ENCODE peak calls at places on chromosomes 1 and 21, in four cellular contexts. H, U, D and V are unnamed samples.

GRCh38 chr1:214404154-214404553 is 123.2 kb downstream of the SMYD2 start:
- DNase-seq in H (no peak), U (peak; percentile 75), D (no peak), V (no peak)

GRCh38 chr1:155540000-155540874 is 22.4 kb downstream of the ASH1L start:
- DNase-seq in H (no peak), U (no peak), D (no peak), V (no peak)

GRCh38 chr1:15936025-15936424 is 39.9 kb downstream of the ZBTB17 start:
- DNase-seq in H (no peak), U (no peak), D (peak; percentile 22), V (no peak)

GRCh38 chr21:41779659-41780058 is 12.8 kb upstream of the RIPK4 start:
- DNase-seq in H (no peak), U (no peak), D (peak; percentile 25), V (no peak)

GRCh38 chr1:154840557-154841176 is 29.4 kb downstream of the KCNN3 start:
- DNase-seq in H (no peak), U (peak; percentile 27), D (no peak), V (no peak)

GRCh38 chr1:226671268-226671667 is 67.8 kb downstream of the ITPKB start:
- DNase-seq in H (no peak), U (no peak), D (no peak), V (no peak)

GRCh38 chr1:170730443-170730842 is 66.5 kb downstream of the PRRX1 start:
- DNase-seq in H (no peak), U (no peak), D (no peak), V (no peak)

GRCh38 chr1:213466578-213466977 is 415.5 kb downstream of the RPS6KC1 start:
- DNase-seq in H (no peak), U (no peak), D (no peak), V (no peak)

GRCh38 chr1:21174638-21175323 is 1.9 kb downstream of the EIF4G3 start:
- DNase-seq in H (no peak), U (peak; percentile 79), D (no peak), V (no peak)

GRCh38 chr1:54971317-54971791 is 9.1 kb upstream of the TMEM61 start:
- DNase-seq in H (no peak), U (no peak), D (no peak), V (peak; percentile 49)

GRCh38 chr21:41171210-41171609 is 3.2 kb downstream of the BACE2 start:
- DNase-seq in H (peak; percentile 63), U (peak; percentile 24), D (peak; percentile 87), V (no peak)

GRCh38 chr1:195663549-195664280 is 944.5 kb downstream of the KCNT2 start:
- DNase-seq in H (no peak), U (peak; percentile 37), D (no peak), V (no peak)

GRCh38 chr1:195326325-195326724 is 1281.9 kb downstream of the KCNT2 start:
- DNase-seq in H (no peak), U (no peak), D (no peak), V (no peak)

GRCh38 chr1:175887521-175887920 is 144.1 kb upstream of the TNR start:
- DNase-seq in H (no peak), U (no peak), D (no peak), V (no peak)

GRCh38 chr1:8985915-8986813 is 40.1 kb downstream of the SLC2A7 start:
- DNase-seq in H (peak; percentile 75), U (peak; percentile 96), D (peak; percentile 88), V (no peak)

GRCh38 chr1:22665752-22666151 is 12.7 kb downstream of the C1QB start:
- DNase-seq in H (no peak), U (peak; percentile 42), D (no peak), V (no peak)

GRCh38 chr21:46340998-46341397 is 17.0 kb downstream of the PCNT start:
- DNase-seq in H (no peak), U (no peak), D (no peak), V (no peak)

GRCh38 chr1:8540266-8540926 is 222.5 kb downstream of the SLC45A1 start:
- DNase-seq in H (no peak), U (peak; percentile 65), D (no peak), V (no peak)

GRCh38 chr1:45442272-45442671 is 48.7 kb downstream of the TESK2 start:
- DNase-seq in H (no peak), U (peak; percentile 57), D (no peak), V (no peak)

GRCh38 chr1:160491017-160491416 is 32.0 kb downstream of the SLAMF6 start:
- DNase-seq in H (no peak), U (no peak), D (no peak), V (no peak)

GRCh38 chr1:160489513-160490261 is 33.4 kb downstream of the SLAMF6 start:
- DNase-seq in H (no peak), U (no peak), D (no peak), V (no peak)

GRCh38 chr1:160492617-160493016 is 30.4 kb downstream of the SLAMF6 start:
- DNase-seq in H (no peak), U (no peak), D (no peak), V (no peak)

GRCh38 chr1:160496334-160496733 is 26.7 kb downstream of the SLAMF6 start:
- DNase-seq in H (no peak), U (no peak), D (no peak), V (no peak)

GRCh38 chr1:160494620-160495019 is 28.4 kb downstream of the SLAMF6 start:
- DNase-seq in H (no peak), U (peak; percentile 3), D (peak; percentile 28), V (no peak)
- TF ChIP-seq CTCF in H (no peak), U (no peak), D (no peak), V (no peak)

GRCh38 chr1:183569801-183570200 is 20.5 kb downstream of the NCF2 start:
- DNase-seq in H (no peak), U (no peak), D (no peak), V (no peak)

GRCh38 chr1:183570451-183570850 is 19.8 kb downstream of the NCF2 start:
- DNase-seq in H (no peak), U (no peak), D (no peak), V (no peak)

GRCh38 chr1:183569141-183569540 is 21.1 kb downstream of the NCF2 start:
- DNase-seq in H (no peak), U (no peak), D (no peak), V (no peak)

GRCh38 chr1:183567584-183567983 is 22.7 kb downstream of the NCF2 start:
- DNase-seq in H (peak; percentile 71), U (peak; percentile 23), D (peak; percentile 59), V (peak; percentile 41)

GRCh38 chr1:183568176-183569041 is 21.9 kb downstream of the NCF2 start:
- DNase-seq in H (no peak), U (peak; percentile 25), D (no peak), V (no peak)
- TF ChIP-seq CTCF in H (no peak), U (no peak), D (no peak), V (no peak)

DNA sequence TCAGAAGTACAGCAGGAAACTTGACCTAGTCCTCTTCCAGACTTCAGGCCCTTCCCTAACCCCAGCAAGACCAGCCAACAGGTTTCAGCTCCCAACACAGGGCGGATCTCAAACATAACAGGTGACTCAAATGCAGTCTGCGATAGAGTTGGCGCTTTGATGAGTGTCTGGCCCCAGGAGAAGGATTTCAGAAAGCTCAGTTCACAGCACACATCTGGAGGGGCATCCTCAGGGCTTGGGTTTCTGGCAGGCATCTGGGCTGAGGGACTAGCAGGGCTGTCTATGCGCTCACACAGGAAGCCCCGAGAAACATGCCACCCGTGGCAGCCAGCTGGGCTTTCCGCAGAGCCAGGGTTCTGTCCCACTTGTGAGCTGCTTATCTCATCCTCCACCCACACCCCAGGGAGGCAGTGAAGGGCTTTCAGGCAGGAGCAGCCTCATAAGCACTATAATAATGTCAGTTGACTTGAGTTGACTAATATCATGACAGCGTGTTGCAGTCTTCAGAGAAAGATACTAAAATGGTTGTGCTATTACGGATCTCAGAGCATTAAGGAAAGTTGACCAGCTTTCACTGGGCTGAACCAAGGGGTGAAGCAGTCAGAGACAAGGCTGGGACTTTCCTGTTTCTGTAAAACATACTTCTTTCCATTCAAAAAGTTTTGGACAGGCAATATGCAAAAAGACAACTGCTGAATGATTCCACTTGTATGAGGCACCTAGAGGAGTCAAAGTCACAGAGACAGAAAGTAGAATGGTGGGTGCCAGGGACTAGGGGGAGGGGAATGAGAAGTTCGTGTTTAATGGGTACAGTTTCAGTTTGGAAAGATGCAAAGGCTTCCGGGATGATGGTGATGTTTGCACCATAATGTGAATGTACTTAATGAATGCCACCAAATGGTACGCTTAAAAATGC is 233.0 kb upstream of the IRF2BP2 start:
- DNase-seq in H (no peak), U (peak; percentile 42), D (no peak), V (peak; percentile 72)
- TF ChIP-seq CTCF in H (no peak), U (no peak), D (no peak), V (no peak)

DNA sequence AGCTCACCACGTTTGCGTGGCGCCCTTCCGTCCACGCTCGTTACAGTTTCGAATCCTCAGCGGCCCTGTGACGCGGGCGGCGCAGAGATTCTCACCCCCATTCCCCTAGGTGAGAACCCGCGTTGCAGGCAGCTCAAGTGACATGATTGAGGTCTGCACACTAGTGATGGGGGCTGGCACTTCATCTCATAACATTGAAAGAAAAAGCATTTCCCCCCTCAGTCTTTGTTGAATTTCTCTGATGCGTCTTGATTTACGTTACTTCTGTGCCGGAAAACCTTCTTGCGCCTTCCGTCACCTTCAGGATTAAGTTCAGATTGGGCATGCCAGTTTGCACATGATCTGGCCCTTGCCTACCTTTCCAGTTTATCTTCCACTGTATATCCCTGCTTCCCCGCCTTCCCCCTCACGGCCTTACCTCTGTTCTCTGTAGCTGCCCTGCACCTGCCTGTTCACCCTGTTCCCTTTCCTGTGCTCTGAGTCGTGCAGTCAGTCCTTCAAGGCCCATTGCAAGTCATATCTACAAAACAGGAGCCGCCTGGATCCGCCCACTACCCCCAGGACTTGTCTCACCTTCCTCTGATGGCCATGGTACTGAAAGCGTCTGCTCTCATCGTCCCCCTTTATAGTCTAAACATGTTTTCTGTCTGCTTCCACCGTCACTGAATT is 1.1 kb downstream of the CTPS1 start:
- DNase-seq in H (no peak), U (no peak), D (peak; percentile 30), V (peak; percentile 55)
- TF ChIP-seq CTCF in H (no peak), U (no peak), D (no peak), V (no peak)

GRCh38 chr1:81498370-81499184 is 302.2 kb upstream of the ADGRL2 start:
- DNase-seq in H (no peak), U (no peak), D (no peak), V (no peak)
- TF ChIP-seq CTCF in H (no peak), U (no peak), D (no peak), V (no peak)

DNA sequence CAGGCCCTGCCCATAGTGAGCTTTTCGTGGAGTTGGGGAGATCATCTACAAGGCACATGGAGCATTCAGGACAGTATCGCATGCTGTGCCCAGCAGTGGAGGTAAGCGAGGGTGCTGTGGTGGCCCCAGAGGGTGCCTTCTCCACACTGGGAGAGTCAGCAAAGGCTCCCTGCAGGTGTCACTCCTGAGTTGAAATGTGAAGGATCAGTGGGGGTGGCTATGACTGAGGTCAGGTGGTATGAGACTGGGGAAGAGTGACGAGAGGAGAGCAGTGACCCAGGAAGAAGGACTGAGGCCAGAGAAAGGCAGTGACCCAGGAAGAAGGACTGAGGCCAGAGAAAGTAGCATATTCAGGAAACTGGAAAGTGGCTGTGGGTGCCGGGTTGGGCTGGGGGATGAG is 53.0 kb downstream of the SPAG17 start:
- DNase-seq in H (no peak), U (no peak), D (no peak), V (no peak)
- TF ChIP-seq CTCF in H (no peak), U (no peak), D (no peak), V (no peak)

GRCh38 chr1:20136249-20136648 is 2.9 kb upstream of the PLA2G2F start:
- DNase-seq in H (no peak), U (no peak), D (no peak), V (no peak)
- TF ChIP-seq CTCF in H (no peak), U (no peak), D (no peak), V (no peak)